ENCODE peak calls at places on chromosomes 5 and 9, in four cellular contexts. A is prostate gland, S is A549, O is endothelial cell of umbilical vein. H is an unnamed sample.

GRCh38 chr5:38249286-38249685 is 9.1 kb upstream of the EGFLAM start:
- DNase-seq in O (no peak), S (no peak), A (no peak), H (no peak)

GRCh38 chr5:139961435-139962157 is 81.5 kb downstream of the NRG2 start:
- DNase-seq in S (no peak), O (no peak), A (no peak), H (no peak)

GRCh38 chr9:24846248-24846912 is 300.7 kb upstream of the IZUMO3 start:
- DNase-seq in S (no peak), O (no peak), A (no peak), H (no peak)

GRCh38 chr5:68960469-68960868 is 133.3 kb upstream of the SLC30A5 start:
- DNase-seq in A (no peak), O (no peak), S (no peak), H (no peak)

GRCh38 chr9:2337602-2338001 is 284.0 kb upstream of the VLDLR start:
- DNase-seq in O (no peak), S (no peak), A (no peak), H (peak)

GRCh38 chr5:128111818-128112448 is 28.4 kb downstream of the SLC12A2 start:
- DNase-seq in O (peak), A (no peak), S (peak), H (no peak)

GRCh38 chr5:172350212-172351181 is 66.9 kb upstream of the UBTD2 start:
- DNase-seq in S (no peak), O (no peak), A (no peak), H (no peak)

GRCh38 chr9:97848582-97849237 is 4.3 kb upstream of the FOXE1 start:
- DNase-seq in S (no peak), A (no peak), O (no peak), H (no peak)

GRCh38 chr5:115379622-115380344 is 83.3 kb upstream of the CCDC112 start:
- DNase-seq in O (no peak), S (no peak), A (no peak), H (no peak)

GRCh38 chr9:110432253-110432652 is 94.6 kb upstream of the TXNDC8 start:
- DNase-seq in O (no peak), A (no peak), S (no peak), H (no peak)

GRCh38 chr5:175250426-175250825 is 193.6 kb downstream of the DRD1 start:
- DNase-seq in S (no peak), O (no peak), A (no peak), H (no peak)

GRCh38 chr9:95736370-95736769 is 139.1 kb upstream of the ERCC6L2 start:
- DNase-seq in S (peak), A (no peak), O (no peak), H (no peak)

GRCh38 chr9:125240649-125240999 is 519 bp downstream of the HSPA5 start:
- DNase-seq in A (no peak), O (no peak), S (peak), H (no peak)

GRCh38 chr5:80275347-80275746 is 19.5 kb upstream of the SERINC5 start:
- DNase-seq in O (peak), A (no peak), S (peak), H (no peak)

GRCh38 chr5:56233230-56233629 is at the start of gene ANKRD55:
- DNase-seq in O (no peak), A (peak), S (no peak), H (no peak)

GRCh38 chr5:129172561-129172960 is 78.0 kb downstream of the ISOC1 start:
- DNase-seq in O (peak), A (no peak), S (peak), H (no peak)

GRCh38 chr9:32378496-32378895 is 5.9 kb upstream of the ACO1 start:
- DNase-seq in S (peak), O (peak), A (peak), H (peak)

GRCh38 chr9:127540664-127541041 is 71.4 kb upstream of the STXBP1 start:
- DNase-seq in A (peak), S (no peak), O (no peak), H (no peak)

GRCh38 chr5:116876240-116876840 is 301.7 kb upstream of the SEMA6A start:
- DNase-seq in O (no peak), S (no peak), A (no peak), H (no peak)

GRCh38 chr5:168972650-168973241 is 328.2 kb downstream of the SLIT3 start:
- DNase-seq in A (no peak), S (no peak), O (no peak), H (no peak)

GRCh38 chr5:149498724-149499336 is 52.4 kb downstream of the CSNK1A1 start:
- DNase-seq in S (no peak), A (no peak), O (no peak), H (no peak)

GRCh38 chr5:3123763-3124157 is 372.3 kb upstream of the IRX2 start:
- DNase-seq in A (no peak), S (no peak), O (no peak), H (no peak)

GRCh38 chr5:139696894-139697658 is 48.9 kb downstream of the CXXC5 start:
- DNase-seq in S (peak), O (peak), A (peak), H (peak)

GRCh38 chr5:52915176-52915875 is 73.8 kb upstream of the ITGA2 start:
- DNase-seq in O (peak), S (peak), A (peak), H (peak)

GRCh38 chr9:33446507-33447403 is 638 bp downstream of the AQP3 start:
- DNase-seq in O (peak), S (peak), A (peak), H (peak)

GRCh38 chr9:109047259-109047658 is 34.0 kb upstream of the CTNNAL1 start:
- DNase-seq in S (no peak), A (no peak), O (no peak), H (no peak)

GRCh38 chr9:70462300-70462699 is 47.8 kb upstream of the KLF9 start:
- DNase-seq in S (no peak), O (no peak), A (no peak), H (no peak)

GRCh38 chr9:18427691-18428090 is 46.3 kb upstream of the ADAMTSL1 start:
- DNase-seq in O (peak), S (no peak), A (no peak), H (no peak)

GRCh38 chr5:113061851-113062631 is 85.4 kb downstream of the DCP2 start:
- DNase-seq in S (no peak), O (no peak), A (no peak), H (no peak)

GRCh38 chr5:175772747-175773533 is 98.4 kb upstream of the CPLX2 start:
- DNase-seq in S (no peak), O (no peak), A (no peak), H (no peak)

GRCh38 chr5:108531367-108532211 is 149.7 kb upstream of the FBXL17 start:
- DNase-seq in A (no peak), O (no peak), S (no peak), H (no peak)

GRCh38 chr9:89274838-89275237 is 36.2 kb upstream of the CKS2 start:
- DNase-seq in S (no peak), O (no peak), A (no peak), H (no peak)

GRCh38 chr5:60403343-60404006 is 296.5 kb downstream of the DEPDC1B start:
- DNase-seq in O (no peak), S (no peak), A (peak), H (no peak)

GRCh38 chr9:86354882-86355399 is 731 bp upstream of the TUT7 start:
- DNase-seq in S (no peak), A (no peak), O (no peak), H (no peak)

GRCh38 chr5:76604838-76605237 is 18.4 kb downstream of the F2RL2 start:
- DNase-seq in S (no peak), A (no peak), O (peak), H (no peak)

GRCh38 chr9:121271368-121272351 is 3.7 kb downstream of the GSN start:
- DNase-seq in S (no peak), O (no peak), A (no peak), H (peak)
- H3K4me3 ChIP-seq in S (no peak), O (no peak), A (no peak), H (no peak)

GRCh38 chr9:68643901-68644809 is 60.9 kb upstream of the PIP5K1B start:
- DNase-seq in A (no peak), S (no peak), O (no peak), H (no peak)
- TF ChIP-seq POLR2A in A (no peak), S (no peak), O (no peak), H (no peak)

GRCh38 chr5:100722657-100723056 is 180.4 kb downstream of the ST8SIA4 start:
- DNase-seq in S (no peak), A (no peak), O (no peak), H (no peak)
- H3K27ac ChIP-seq in S (no peak), A (no peak), O (no peak), H (no peak)

DNA sequence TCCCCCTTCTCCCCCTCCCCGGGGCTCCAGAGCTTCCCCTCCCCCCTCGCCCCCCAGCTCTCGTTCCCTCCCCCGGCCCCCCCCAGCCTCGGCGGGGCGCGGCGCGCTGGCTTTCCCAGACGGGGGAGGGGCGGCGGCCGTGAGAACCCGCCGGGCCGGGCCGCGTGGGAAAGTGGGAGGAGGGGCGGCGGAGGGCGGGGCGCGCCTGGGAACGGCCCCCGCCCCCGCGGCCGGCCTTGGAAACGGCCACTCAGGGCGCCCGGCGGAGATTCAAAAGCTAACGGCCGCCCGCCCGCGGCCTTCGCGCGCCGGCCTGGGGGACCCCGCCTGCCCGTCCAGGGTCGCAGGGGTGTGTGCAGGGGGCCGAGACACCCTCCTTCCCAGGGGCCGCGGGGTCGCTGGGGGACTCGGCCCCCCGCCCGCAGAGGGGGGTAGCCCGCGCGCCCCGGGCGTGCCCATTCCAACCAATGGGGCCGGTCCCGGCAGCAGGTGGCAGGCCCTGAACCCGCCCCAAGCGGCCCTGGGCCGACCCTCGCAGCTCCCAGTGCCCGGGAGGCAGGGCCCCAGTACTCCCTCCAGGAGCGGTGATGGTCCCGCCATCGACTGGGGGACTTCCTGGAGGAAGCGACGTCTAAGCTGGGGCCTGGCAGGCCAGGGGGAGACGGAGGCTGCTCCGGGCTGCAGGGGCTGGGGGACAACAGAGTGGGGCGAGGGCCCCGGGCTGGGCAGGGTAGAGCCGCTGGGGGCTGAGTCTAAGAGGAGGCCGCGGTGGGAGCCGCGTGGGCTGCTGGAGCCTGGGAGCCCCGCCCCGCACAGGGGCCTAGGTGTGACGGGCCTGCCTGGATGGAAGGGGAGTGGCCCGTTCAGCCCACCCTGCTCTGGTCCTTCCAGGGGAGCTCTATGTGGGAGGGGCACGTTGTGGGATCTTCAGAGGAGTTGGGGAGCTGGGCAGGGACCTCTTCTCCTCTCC is 14.2 kb upstream of the NRARP start:
- DNase-seq in O (peak), A (no peak), S (peak), H (peak)
- H3K4me3 ChIP-seq in O (no peak), A (peak), S (peak), H (peak)

DNA sequence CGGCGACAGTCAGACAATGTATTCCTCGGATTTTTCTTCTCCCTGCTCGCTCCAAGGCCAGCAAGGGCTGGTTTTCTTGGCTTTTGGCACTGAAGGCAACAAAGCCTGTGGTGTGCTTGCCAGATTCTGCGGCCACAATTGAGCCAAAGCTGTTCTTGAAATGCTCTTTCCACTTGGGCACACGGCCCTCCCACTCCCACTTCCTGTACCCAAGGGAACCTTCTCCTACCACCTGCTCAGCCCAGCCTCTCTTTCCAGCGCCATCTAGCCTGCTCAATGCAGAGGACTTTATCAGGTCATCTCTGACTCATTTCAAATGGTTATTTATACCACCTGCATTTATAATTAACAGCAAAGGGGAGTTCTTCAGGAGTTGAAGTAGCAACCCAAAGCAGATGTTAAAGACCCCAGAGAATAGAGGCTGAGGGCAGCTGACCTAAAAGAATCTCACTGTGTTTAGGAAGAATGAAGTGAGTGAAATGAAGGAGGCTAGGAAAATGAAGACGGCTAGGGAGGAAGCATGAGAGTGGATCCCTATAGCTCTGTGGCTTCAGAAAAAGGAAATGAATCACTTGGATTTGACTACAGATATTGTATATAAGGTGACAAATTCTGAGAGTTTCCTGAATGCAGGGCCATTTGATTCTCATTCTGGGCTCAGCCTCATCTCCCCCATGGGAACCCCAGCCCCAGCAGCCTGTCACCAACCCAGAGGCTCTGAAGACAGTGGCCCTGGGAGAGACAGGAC is 439.0 kb downstream of the ENC1 start:
- DNase-seq in S (no peak), A (no peak), O (peak), H (no peak)
- TF ChIP-seq POLR2A in S (no peak), A (no peak), O (no peak), H (no peak)

DNA sequence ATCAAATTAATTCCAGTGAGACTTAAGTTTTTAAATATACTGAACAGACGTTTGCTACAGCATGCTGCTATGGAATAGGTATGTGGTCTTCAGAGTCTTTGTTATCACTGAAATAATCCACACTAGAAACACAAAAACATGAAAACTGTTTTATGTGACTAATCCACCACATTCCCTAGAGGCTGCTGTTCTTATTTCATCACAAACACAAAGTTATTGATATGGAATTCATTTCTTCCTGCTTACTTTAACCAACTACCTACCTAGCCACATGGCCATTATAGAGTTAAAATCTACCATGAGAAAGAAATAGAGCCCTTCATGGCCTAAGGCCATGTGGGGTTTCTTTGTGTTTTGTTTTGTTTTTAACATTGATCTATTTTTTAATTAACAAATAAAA is 232.3 kb upstream of the PTGER4 start:
- DNase-seq in A (no peak), S (no peak), O (no peak), H (no peak)
- H3K27ac ChIP-seq in A (no peak), S (no peak), O (no peak), H (no peak)

DNA sequence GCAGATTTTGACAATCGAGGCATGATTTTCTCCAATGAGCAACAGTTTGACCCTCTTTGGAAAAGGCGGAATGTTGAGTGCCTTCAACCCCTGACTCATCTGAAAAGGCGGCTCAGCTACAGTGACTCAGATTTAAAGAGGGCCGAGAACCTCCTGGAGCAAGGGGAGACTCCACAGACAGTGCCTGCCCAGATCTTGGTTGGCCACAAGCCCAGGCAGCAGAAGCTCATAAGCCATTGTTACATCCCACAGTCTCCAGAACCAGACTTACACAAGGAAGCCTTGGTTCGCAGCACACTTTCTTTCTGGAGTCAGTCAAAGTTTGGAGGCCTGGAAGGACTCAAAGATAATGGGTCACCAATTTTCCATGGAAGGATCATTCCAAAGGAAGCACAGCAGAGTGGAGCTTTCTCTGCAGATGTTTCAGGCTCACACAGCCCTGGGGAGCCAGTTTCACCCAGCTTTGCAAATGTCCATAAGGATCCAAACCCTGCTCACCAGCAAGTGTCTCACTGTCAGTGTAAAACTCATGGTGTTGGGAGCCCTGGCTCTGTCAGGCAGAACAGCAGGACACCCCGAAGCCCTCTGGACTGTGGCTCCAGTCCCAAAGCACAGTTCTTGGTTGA is 13.6 kb downstream of the PTPDC1 start:
- DNase-seq in S (peak), O (no peak), A (no peak), H (peak)
- H3K4me3 ChIP-seq in S (no peak), O (no peak), A (no peak), H (no peak)

DNA sequence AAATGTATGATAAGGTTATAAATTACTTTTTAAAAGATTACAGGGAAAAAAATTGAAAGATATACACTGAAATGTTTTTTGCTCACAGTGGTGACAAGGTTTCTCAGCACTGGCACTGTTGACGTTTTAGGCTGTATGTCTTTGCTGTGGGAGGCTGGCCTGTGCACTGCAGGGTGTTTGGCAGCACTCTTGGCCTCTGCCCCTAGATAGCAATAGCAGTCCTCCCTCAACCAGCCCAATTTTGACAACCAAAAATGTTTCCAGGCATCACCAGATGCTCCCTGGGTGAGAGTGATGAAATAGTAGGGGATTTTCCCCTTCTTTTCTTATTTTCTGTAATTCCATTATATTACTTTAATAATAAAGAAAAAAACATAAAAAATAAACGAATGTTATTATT is 3.3 kb downstream of the CD274 start:
- DNase-seq in A (no peak), S (no peak), O (no peak), H (no peak)
- TF ChIP-seq POLR2A in A (no peak), S (no peak), O (no peak), H (no peak)

H was measured in uterus.